ENCODE peak calls at places on chromosome 19, in five cellular contexts. I is thoracic aorta, U is ELF-1, H is glutamatergic neuron, W is nucleus accumbens. S is an unnamed sample.

GRCh38 chr19:610801-611505 is 21.3 kb downstream of the HCN2 start:
- DNase-seq in I (no peak), U (peak), H (peak), W (no peak), S (no peak)

GRCh38 chr19:2049741-2050348 is 1.2 kb downstream of the MKNK2 start:
- DNase-seq in I (no peak), U (peak), H (peak), W (peak), S (no peak)

GRCh38 chr19:46849610-46850009 is 1.0 kb downstream of the AP2S1 start:
- DNase-seq in I (no peak), U (no peak), H (no peak), W (no peak), S (peak)

GRCh38 chr19:56477429-56478338 is 539 bp upstream of the ZNF667 start:
- DNase-seq in I (peak), U (peak), H (peak), W (peak), S (peak)

GRCh38 chr19:48660854-48661731 is 11.7 kb downstream of the NTN5 start:
- DNase-seq in I (peak), U (peak), H (peak), W (peak), S (peak)

GRCh38 chr19:33905473-33905936 is 108.8 kb downstream of the KCTD15 start:
- DNase-seq in I (no peak), U (peak), H (peak), W (no peak), S (peak)

GRCh38 chr19:44927746-44928145 is 13.3 kb downstream of the APOC1 start:
- DNase-seq in I (no peak), U (no peak), H (no peak), W (no peak), S (no peak)

GRCh38 chr19:55087542-55087935 is 11.9 kb downstream of the EPS8L1 start:
- DNase-seq in I (no peak), U (no peak), H (peak), W (no peak), S (no peak)

GRCh38 chr19:48195106-48195830 is 24.8 kb downstream of the ZSWIM9 start:
- DNase-seq in I (no peak), U (no peak), H (no peak), W (no peak), S (no peak)

S was measured in endodermal cell.